ENCODE peak calls at places on chromosomes 7 and 10, in six cellular contexts. L, J, B, F, N and G are unnamed samples.
A peak's percentile ranks its signal among the peaks of the same experiment; 100 is the strongest.

GRCh38 chr7:29000346-29000745 is 42.2 kb upstream of the TRIL start:
- DNase-seq in J (no peak), L (no peak), N (no peak), B (no peak), F (no peak), G (no peak)

GRCh38 chr10:133446979-133447378 is 6.8 kb upstream of the SCART1 start:
- DNase-seq in L (no peak), N (no peak), F (no peak), B (no peak), J (no peak), G (no peak)

GRCh38 chr10:20839141-20839540 is 58.0 kb downstream of the NEBL start:
- DNase-seq in J (no peak), F (no peak), N (no peak), L (no peak), B (no peak), G (no peak)

GRCh38 chr10:35794703-35795102 is 152.6 kb upstream of the FZD8 start:
- DNase-seq in F (no peak), J (no peak), N (no peak), L (no peak), B (no peak), G (no peak)

GRCh38 chr10:100677290-100677945 is 68.0 kb upstream of the PAX2 start:
- DNase-seq in B (no peak), F (no peak), L (no peak), N (no peak), J (no peak), G (no peak)

GRCh38 chr7:92246363-92247101 is 758 bp downstream of the ANKIB1 start:
- DNase-seq in F (peak; percentile 20), J (no peak), B (peak; percentile 34), L (no peak), N (peak; percentile 49), G (no peak)

GRCh38 chr10:94023909-94024308 is 30.2 kb downstream of the PLCE1 start:
- DNase-seq in L (no peak), N (no peak), J (no peak), F (no peak), B (no peak), G (no peak)

GRCh38 chr7:134457166-134457565 is 1.7 kb downstream of the AKR1B1 start:
- DNase-seq in B (no peak), L (no peak), N (no peak), J (no peak), F (no peak), G (no peak)

GRCh38 chr7:149283321-149283720 is 21.3 kb downstream of the ZNF783 start:
- DNase-seq in N (no peak), F (no peak), L (no peak), B (no peak), J (no peak), G (no peak)

GRCh38 chr7:149729983-149730801 is 43.2 kb downstream of the ZNF467 start:
- DNase-seq in B (no peak), L (no peak), F (no peak), J (no peak), N (no peak), G (no peak)

GRCh38 chr10:113108180-113108835 is 158.3 kb downstream of the TCF7L2 start:
- DNase-seq in N (peak; percentile 20), B (peak; percentile 88), F (no peak), J (no peak), L (no peak), G (no peak)

GRCh38 chr7:97179454-97180104 is 62.1 kb downstream of the SDHAF3 start:
- DNase-seq in F (peak; percentile 26), L (peak; percentile 37), N (peak; percentile 60), J (no peak), B (no peak), G (peak; percentile 33)

GRCh38 chr10:86446424-86446823 is 75.2 kb downstream of the WAPL start:
- DNase-seq in N (no peak), F (no peak), L (no peak), J (no peak), B (no peak), G (no peak)

GRCh38 chr10:29160110-29160669 is 128.7 kb upstream of the LYZL1 start:
- DNase-seq in F (no peak), B (no peak), N (no peak), L (peak; percentile 62), J (no peak), G (no peak)

GRCh38 chr10:112639291-112639690 is 192.3 kb downstream of the VTI1A start:
- DNase-seq in N (no peak), B (no peak), L (no peak), J (no peak), F (no peak), G (no peak)

GRCh38 chr7:7989133-7989984 is 20.8 kb downstream of the GLCCI1 start:
- DNase-seq in B (no peak), F (no peak), L (no peak), J (no peak), N (no peak), G (no peak)

GRCh38 chr7:55563596-55564325 is 8.5 kb downstream of the VOPP1 start:
- DNase-seq in B (no peak), F (no peak), L (no peak), N (no peak), J (no peak), G (no peak)

GRCh38 chr7:69180662-69181061 is 417.6 kb upstream of the AUTS2 start:
- DNase-seq in L (no peak), J (no peak), N (no peak), F (no peak), B (no peak), G (no peak)

GRCh38 chr10:72738476-72738875 is 46.5 kb downstream of the MCU start:
- DNase-seq in B (no peak), F (no peak), J (no peak), N (no peak), L (no peak), G (no peak)

GRCh38 chr7:30510124-30511074 is 5.8 kb upstream of the GGCT start:
- DNase-seq in J (no peak), B (peak; percentile 27), L (peak; percentile 11), N (no peak), F (no peak), G (no peak)

GRCh38 chr7:17043012-17043877 is 161.5 kb upstream of the AGR3 start:
- DNase-seq in B (no peak), N (no peak), L (no peak), J (no peak), F (no peak), G (no peak)

GRCh38 chr7:80369321-80369720 is 142.5 kb downstream of the GNAT3 start:
- DNase-seq in B (no peak), J (no peak), N (no peak), F (no peak), L (no peak), G (no peak)

GRCh38 chr10:128287921-128288320 is 161.7 kb upstream of the MKI67 start:
- DNase-seq in J (no peak), N (no peak), F (no peak), L (no peak), B (no peak), G (no peak)

DNA sequence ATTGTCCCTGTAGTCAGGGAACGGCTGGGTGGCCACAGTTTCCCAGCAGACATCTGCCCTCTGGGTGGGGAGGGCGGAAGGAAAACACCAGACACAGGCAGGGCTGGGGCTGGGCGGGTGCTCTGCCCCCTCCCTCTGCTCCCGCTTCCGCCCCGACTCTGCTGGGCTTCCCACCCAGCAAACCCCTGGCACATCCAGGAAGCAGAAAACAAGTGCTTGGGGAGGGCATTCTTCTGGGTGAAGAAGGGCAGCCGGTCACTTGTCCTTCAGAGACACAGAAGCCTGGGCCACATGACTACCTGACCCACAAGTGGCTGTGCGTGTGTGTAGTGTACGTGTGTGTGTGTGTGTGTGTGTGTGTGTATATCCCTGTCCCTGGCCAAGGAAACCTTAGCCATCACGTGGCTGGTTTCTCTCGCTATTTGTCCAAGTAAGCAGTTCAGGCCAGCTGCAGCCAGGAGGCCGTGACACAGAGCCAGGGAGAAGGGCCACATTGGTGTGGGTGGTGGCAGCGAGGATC is 77.9 kb downstream of the ZMIZ1 start:
- DNase-seq in N (no peak), L (no peak), F (peak; percentile 72), J (no peak), B (no peak), G (no peak)
- TF ChIP-seq CTCF in N (no peak), L (no peak), F (no peak), J (no peak), B (no peak), G (no peak)

GRCh38 chr10:116654816-116655215 is 34.1 kb downstream of the PNLIPRP2 start:
- DNase-seq in J (no peak), L (no peak), F (no peak), N (no peak), B (no peak), G (no peak)
- TF ChIP-seq CTCF in J (no peak), L (peak; percentile 38), F (no peak), N (no peak), B (peak; percentile 83), G (no peak)

GRCh38 chr7:5452470-5452899 is 28.9 kb upstream of the TNRC18 start:
- DNase-seq in B (no peak), L (no peak), F (no peak), J (no peak), N (no peak), G (no peak)
- TF ChIP-seq CTCF in B (no peak), L (no peak), F (no peak), J (no peak), N (no peak), G (no peak)

DNA sequence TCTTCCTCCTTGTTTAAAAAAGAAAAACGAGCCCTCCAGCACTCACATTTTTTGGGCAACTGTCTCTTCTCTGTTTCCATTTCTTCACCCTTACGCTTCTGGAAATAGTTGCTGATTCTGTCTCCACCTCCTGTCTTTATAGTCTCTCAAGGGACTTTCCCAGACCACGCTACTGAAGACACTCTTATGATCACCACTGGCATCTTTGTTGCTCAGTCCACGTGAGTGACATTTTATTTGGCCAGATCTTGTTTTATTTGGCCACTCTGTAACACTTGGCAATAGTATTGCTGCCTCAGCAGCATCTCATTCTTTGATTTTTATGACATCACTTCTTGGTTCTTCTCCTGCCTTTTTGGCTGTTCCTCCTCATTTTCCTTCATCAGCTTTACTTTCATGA is 21.6 kb upstream of the NME8 start:
- DNase-seq in N (peak; percentile 24), J (no peak), F (no peak), L (no peak), B (no peak), G (peak; percentile 85)
- TF ChIP-seq CTCF in N (no peak), J (no peak), F (no peak), L (no peak), B (no peak), G (no peak)

GRCh38 chr10:103982639-103983038 is 15.7 kb downstream of the SLK start:
- DNase-seq in F (no peak), B (peak; percentile 46), L (no peak), N (no peak), J (no peak), G (no peak)
- TF ChIP-seq CTCF in F (no peak), B (peak; percentile 12), L (peak; percentile 36), N (peak; percentile 36), J (no peak), G (peak; percentile 50)